ENCODE peak calls at places on chromosome X, in eight cellular contexts. Y, W, R, C, K, P, M and N are unnamed samples.

GRCh38 chrX:150587585-150588503 is 19.4 kb downstream of the MTM1 start:
- DNase-seq in W (peak), P (no peak), R (peak), C (peak), K (no peak), M (no peak), Y (peak), N (no peak)

GRCh38 chrX:155632424-155633100 is 19.8 kb upstream of the TMLHE start:
- DNase-seq in R (no peak), W (no peak), K (no peak), M (no peak), C (peak), Y (no peak), P (no peak), N (no peak)

GRCh38 chrX:122269243-122269781 is 914.8 kb upstream of the GRIA3 start:
- DNase-seq in C (no peak), P (no peak), M (no peak), R (no peak), W (no peak), Y (no peak), K (peak), N (no peak)

GRCh38 chrX:15816886-15817285 is 26.6 kb downstream of the ZRSR2 start:
- DNase-seq in P (no peak), M (no peak), C (peak), Y (no peak), K (no peak), W (peak), R (no peak), N (no peak)

GRCh38 chrX:44935640-44936039 is 62.7 kb downstream of the KDM6A start:
- DNase-seq in M (no peak), P (no peak), C (no peak), R (no peak), W (no peak), Y (no peak), K (no peak), N (no peak)

GRCh38 chrX:108131471-108131870 is 39.9 kb downstream of the ATG4A start:
- DNase-seq in P (no peak), W (no peak), Y (no peak), C (no peak), R (no peak), K (peak), M (no peak), N (no peak)

GRCh38 chrX:106035064-106035463 is 3.5 kb downstream of the SERPINA7 start:
- DNase-seq in P (no peak), Y (no peak), C (no peak), R (no peak), M (no peak), W (no peak), K (no peak), N (no peak)

GRCh38 chrX:110395877-110396276 is 37.2 kb downstream of the RTL9 start:
- DNase-seq in P (no peak), Y (no peak), K (no peak), W (no peak), M (no peak), C (no peak), R (no peak), N (no peak)

GRCh38 chrX:2748171-2748814 is 3.5 kb upstream of the XG start:
- DNase-seq in R (no peak), C (peak), M (no peak), P (no peak), W (no peak), Y (no peak), K (no peak), N (no peak)

GRCh38 chrX:2490634-2491033 is 10.1 kb downstream of the DHRSX start:
- DNase-seq in W (no peak), C (no peak), Y (peak), M (no peak), R (no peak), P (no peak), K (no peak), N (no peak)

GRCh38 chrX:47634871-47635575 is 5.3 kb upstream of the CFP start:
- DNase-seq in K (no peak), P (no peak), C (no peak), M (no peak), R (no peak), W (no peak), Y (no peak), N (no peak)

GRCh38 chrX:133444196-133444595 is 28.9 kb upstream of the GPC4 start:
- DNase-seq in M (no peak), K (no peak), P (no peak), Y (no peak), C (peak), R (no peak), W (no peak), N (no peak)

GRCh38 chrX:16826207-16826606 is 39.9 kb downstream of the TXLNG start:
- DNase-seq in P (no peak), Y (peak), M (no peak), C (peak), W (no peak), R (no peak), K (no peak), N (no peak)

GRCh38 chrX:21975827-21976226 is 35.3 kb downstream of the SMS start:
- DNase-seq in P (no peak), K (no peak), R (no peak), W (no peak), M (no peak), C (peak), Y (no peak), N (peak)

GRCh38 chrX:38879631-38880220 is 78.5 kb downstream of the MID1IP1 start:
- DNase-seq in C (no peak), K (no peak), Y (peak), P (no peak), R (no peak), W (no peak), M (no peak), N (no peak)

GRCh38 chrX:154813801-154814200 is 8.5 kb upstream of the MPP1 start:
- DNase-seq in W (no peak), P (no peak), R (no peak), K (no peak), Y (no peak), M (no peak), C (no peak), N (no peak)

GRCh38 chrX:70592091-70592490 is 147.5 kb downstream of the DLG3 start:
- DNase-seq in R (no peak), P (no peak), Y (no peak), W (no peak), M (no peak), C (peak), K (peak), N (no peak)

GRCh38 chrX:66021758-66022741 is 17.8 kb downstream of the VSIG4 start:
- DNase-seq in C (no peak), W (no peak), M (no peak), R (no peak), K (no peak), Y (no peak), P (no peak), N (no peak)

GRCh38 chrX:805988-806387 is 175.4 kb downstream of the SHOX start:
- DNase-seq in C (no peak), R (no peak), M (no peak), W (no peak), Y (no peak), P (no peak), K (no peak), N (no peak)

GRCh38 chrX:106621836-106622235 is 10.1 kb downstream of the RADX start:
- DNase-seq in R (no peak), W (no peak), K (no peak), M (no peak), P (no peak), Y (no peak), C (no peak), N (no peak)

GRCh38 chrX:39261446-39262147 is 460.3 kb downstream of the MID1IP1 start:
- DNase-seq in W (no peak), K (peak), P (no peak), Y (peak), C (peak), R (no peak), M (no peak), N (no peak)

GRCh38 chrX:40816906-40817305 is 81.6 kb upstream of the MED14 start:
- DNase-seq in Y (no peak), M (no peak), K (no peak), W (no peak), C (no peak), P (no peak), R (no peak), N (no peak)

GRCh38 chrX:151675121-151675746 is 20.0 kb upstream of the PRRG3 start:
- DNase-seq in R (no peak), K (no peak), P (no peak), W (no peak), C (no peak), Y (no peak), M (peak), N (no peak)

GRCh38 chrX:129945131-129945530 is 37.3 kb upstream of the BCORL1 start:
- DNase-seq in M (no peak), P (no peak), C (no peak), Y (no peak), K (no peak), W (no peak), R (no peak), N (no peak)